ENCODE peak calls at places on chromosomes 4 and X, in ten cellular contexts. X is T-cell; G is putamen; J is activated naive CD4-positive, alpha-beta T cell treated with Interleukin-2 at 50 U/mL for 16 hours; F is Kasumi-1; Z is AG04450; M is Ammon's horn; U is activated T-helper 9 cell treated with anti-CD3 and anti-CD28 coated beads, Interleukin-2, amount 50 U/mL, for 16 hours; N is SK-N-SH; Q is NCI-H2107. L is an unnamed sample.

GRCh38 chr4:142572076-142572475 is 274.0 kb downstream of the INPP4B start:
- DNase-seq in X (no peak), G (peak; percentile 31), J (no peak), F (no peak), Z (no peak), M (no peak), U (no peak), N (no peak), Q (no peak), L (no peak)

GRCh38 chr4:98143001-98143899 is at the start of gene STPG2:
- DNase-seq in X (peak; percentile 93), G (peak; percentile 95), J (peak; percentile 95), F (peak; percentile 94), Z (peak; percentile 66), M (peak; percentile 96), U (peak; percentile 92), N (peak; percentile 89), Q (peak; percentile 56), L (peak; percentile 91)

GRCh38 chr4:4852591-4853362 is 6.7 kb upstream of the MSX1 start:
- DNase-seq in X (no peak), G (peak; percentile 80), J (peak; percentile 31), F (peak; percentile 61), Z (peak; percentile 37), M (no peak), U (no peak), N (peak; percentile 79), Q (no peak), L (peak; percentile 30)

GRCh38 chr4:17027495-17027894 is 129.1 kb upstream of the LDB2 start:
- DNase-seq in X (no peak), G (peak; percentile 72), J (no peak), F (no peak), Z (peak; percentile 88), M (peak; percentile 40), U (no peak), N (no peak), Q (no peak), L (peak; percentile 76)

GRCh38 chr4:38381788-38382187 is 282.2 kb upstream of the KLF3 start:
- DNase-seq in X (no peak), G (no peak), J (no peak), F (no peak), Z (no peak), M (no peak), U (no peak), N (peak; percentile 10), Q (no peak), L (no peak)

GRCh38 chr4:189021831-189022230 is 882.6 kb downstream of the TRIML1 start:
- DNase-seq in X (no peak), G (no peak), J (no peak), F (peak; percentile 7), Z (peak; percentile 4), M (no peak), U (no peak), N (no peak), Q (no peak), L (no peak)

GRCh38 chr4:77126844-77127614 is 30.0 kb upstream of the CCNG2 start:
- DNase-seq in X (no peak), G (no peak), J (no peak), F (peak; percentile 99), Z (no peak), M (peak; percentile 44), U (no peak), N (no peak), Q (no peak), L (no peak)

GRCh38 chr4:134665429-134665828 is 463.8 kb upstream of the PABPC4L start:
- DNase-seq in X (no peak), G (no peak), J (no peak), F (no peak), Z (no peak), M (no peak), U (no peak), N (no peak), Q (no peak), L (no peak)

GRCh38 chr4:121714548-121714947 is 17.8 kb upstream of the ANXA5 start:
- DNase-seq in X (no peak), G (no peak), J (no peak), F (no peak), Z (no peak), M (no peak), U (no peak), N (no peak), Q (no peak), L (no peak)

GRCh38 chr4:25100156-25100555 is 60.1 kb downstream of the SEPSECS start:
- DNase-seq in X (no peak), G (no peak), J (no peak), F (no peak), Z (no peak), M (no peak), U (no peak), N (no peak), Q (no peak), L (no peak)

GRCh38 chr4:11632015-11632414 is 203.3 kb upstream of the HS3ST1 start:
- DNase-seq in X (no peak), G (no peak), J (no peak), F (no peak), Z (no peak), M (no peak), U (no peak), N (no peak), Q (peak; percentile 22), L (no peak)

GRCh38 chr4:53928825-53929224 is 135.6 kb downstream of the CHIC2 start:
- DNase-seq in X (no peak), G (no peak), J (no peak), F (no peak), Z (peak; percentile 76), M (no peak), U (no peak), N (no peak), Q (no peak), L (no peak)

GRCh38 chrX:137482136-137482535 is 83.8 kb upstream of the ZIC3 start:
- DNase-seq in X (no peak), G (no peak), J (no peak), F (no peak), Z (no peak), M (no peak), U (no peak), N (no peak), Q (no peak), L (no peak)

GRCh38 chr4:140137654-140138053 is 16.3 kb downstream of the MAML3 start:
- DNase-seq in X (no peak), G (no peak), J (no peak), F (no peak), Z (no peak), M (no peak), U (no peak), N (no peak), Q (no peak), L (no peak)

GRCh38 chr4:7624361-7624760 is 189.6 kb upstream of the PSAPL1 start:
- DNase-seq in X (no peak), G (no peak), J (no peak), F (no peak), Z (no peak), M (no peak), U (no peak), N (no peak), Q (no peak), L (no peak)

GRCh38 chrX:45843518-45843917 is 642.8 kb upstream of the DIPK2B start:
- DNase-seq in X (no peak), G (no peak), J (no peak), F (peak; percentile 4), Z (no peak), M (no peak), U (no peak), N (no peak), Q (no peak), L (no peak)

L was measured in RWPE1.